ENCODE peak calls at places on chromosomes 12 and 14, in seven cellular contexts. P is activated gamma-delta T cell treated with Interleukin-2 at 50 U/mL for 16 hours; Y is effector memory CD4-positive, alpha-beta T cell; F is activated CD8-positive, alpha-beta memory T cell treated with anti-CD3 and anti-CD28 coated beads, Interleukin-2, amount 10 ng/mL, durations not matched to agents 7 days and 5 days; K is Karpas-422; O is activated CD4-positive, alpha-beta T cell treated with anti-CD3 and anti-CD28 coated beads, Interleukin-2, amount 50 U/mL, for 48 hours; V is IMR-90. G is an unnamed sample.

GRCh38 chr12:33653362-33653761 is 213.7 kb upstream of the SYT10 start:
- DNase-seq in P (no peak), Y (no peak), F (no peak), K (no peak), O (no peak), V (no peak), G (no peak)

GRCh38 chr12:132397152-132397933 is 68.0 kb upstream of the GALNT9 start:
- DNase-seq in P (no peak), Y (no peak), F (no peak), K (no peak), O (no peak), V (no peak), G (no peak)

GRCh38 chr14:96737869-96738268 is 59.3 kb upstream of the VRK1 start:
- DNase-seq in P (no peak), Y (no peak), F (no peak), K (no peak), O (no peak), V (no peak), G (no peak)

GRCh38 chr12:100199023-100199346 is 1.6 kb upstream of the ACTR6 start:
- DNase-seq in P (no peak), Y (no peak), F (no peak), K (no peak), O (no peak), V (no peak), G (no peak)

GRCh38 chr12:1593232-1594044 is 943 bp downstream of the FBXL14 start:
- DNase-seq in P (peak; percentile 41), Y (peak; percentile 50), F (peak; percentile 74), K (peak; percentile 71), O (peak; percentile 61), V (no peak), G (peak; percentile 28)

GRCh38 chr14:61652526-61653262 is 42.6 kb upstream of the HIF1A start:
- DNase-seq in P (no peak), Y (no peak), F (no peak), K (no peak), O (no peak), V (no peak), G (no peak)

GRCh38 chr12:117580718-117581062 is 219.3 kb upstream of the NOS1 start:
- DNase-seq in P (no peak), Y (no peak), F (no peak), K (peak; percentile 93), O (no peak), V (no peak), G (no peak)

GRCh38 chr12:60266381-60266852 is 670.6 kb downstream of the SLC16A7 start:
- DNase-seq in P (no peak), Y (no peak), F (no peak), K (no peak), O (no peak), V (peak; percentile 94), G (peak; percentile 54)

GRCh38 chr14:69152181-69152943 is 557 bp downstream of the DCAF5 start:
- DNase-seq in P (peak; percentile 46), Y (peak; percentile 44), F (peak; percentile 73), K (peak; percentile 91), O (peak; percentile 48), V (no peak), G (peak; percentile 37)

G was measured in fibroblast of pulmonary artery.